ENCODE peak calls at places on chromosomes 11 and 22, in six cellular contexts. Z is foreskin fibroblast, L is heart left ventricle, D is keratinocyte, W is GM23338, P is cardiac fibroblast. K is an unnamed sample.

GRCh38 chr22:20031732-20032406 is 11.0 kb downstream of the TANGO2 start:
- DNase-seq in Z (no peak), L (no peak), D (no peak), W (peak; percentile 46), P (no peak), K (no peak)

GRCh38 chr11:86571273-86571948 is 101.0 kb downstream of the ME3 start:
- DNase-seq in Z (peak; percentile 23), L (no peak), D (no peak), W (peak; percentile 94), P (no peak), K (no peak)

GRCh38 chr11:128405693-128406364 is 181.5 kb downstream of the ETS1 start:
- DNase-seq in Z (peak; percentile 43), L (no peak), D (no peak), W (no peak), P (peak; percentile 48), K (peak; percentile 52)

GRCh38 chr11:109547356-109548027 is 125.5 kb downstream of the C11orf87 start:
- DNase-seq in Z (peak; percentile 52), L (no peak), D (no peak), W (no peak), P (peak; percentile 73), K (peak; percentile 83)

GRCh38 chr22:17890245-17890671 is 116.0 kb upstream of the BID start:
- DNase-seq in Z (no peak), L (peak; percentile 56), D (no peak), W (no peak), P (no peak), K (peak; percentile 19)

GRCh38 chr11:130246719-130247118 is 68.0 kb downstream of the ZBTB44 start:
- DNase-seq in Z (peak; percentile 56), L (no peak), D (no peak), W (no peak), P (peak; percentile 11), K (peak; percentile 45)

GRCh38 chr11:12389676-12390075 is 12.3 kb downstream of the PARVA start:
- DNase-seq in Z (no peak), L (no peak), D (peak; percentile 72), W (no peak), P (no peak), K (no peak)

GRCh38 chr11:130403301-130403804 is 25.1 kb downstream of the ADAMTS8 start:
- DNase-seq in Z (peak; percentile 95), L (peak; percentile 83), D (peak; percentile 25), W (peak; percentile 51), P (peak; percentile 84), K (peak; percentile 87)

GRCh38 chr11:64472593-64473455 is 113.9 kb downstream of the RPS6KA4 start:
- DNase-seq in Z (no peak), L (no peak), D (no peak), W (no peak), P (peak; percentile 14), K (peak; percentile 10)

GRCh38 chr11:72235351-72236057 is 8.5 kb downstream of the PHOX2A start:
- DNase-seq in Z (no peak), L (no peak), D (no peak), W (no peak), P (no peak), K (no peak)

GRCh38 chr11:70495351-70496310 is 97.3 kb downstream of the CTTN start:
- DNase-seq in Z (no peak), L (peak; percentile 19), D (no peak), W (no peak), P (no peak), K (no peak)

GRCh38 chr11:1231396-1232327 is 8.8 kb downstream of the MUC5B start:
- DNase-seq in Z (no peak), L (peak; percentile 23), D (no peak), W (no peak), P (no peak), K (no peak)

GRCh38 chr11:102849319-102849718 is 5.9 kb upstream of the MMP3 start:
- DNase-seq in Z (peak; percentile 79), L (no peak), D (no peak), W (no peak), P (no peak), K (peak; percentile 61)

GRCh38 chr11:130571947-130572584 is 123.6 kb downstream of the ADAMTS15 start:
- DNase-seq in Z (no peak), L (no peak), D (no peak), W (no peak), P (no peak), K (no peak)

GRCh38 chr11:129117595-129118350 is 74.4 kb downstream of the ARHGAP32 start:
- DNase-seq in Z (peak; percentile 84), L (no peak), D (no peak), W (peak; percentile 74), P (peak; percentile 81), K (peak; percentile 87)

GRCh38 chr11:20397281-20397680 is 9.8 kb downstream of the PRMT3 start:
- DNase-seq in Z (peak; percentile 60), L (no peak), D (no peak), W (peak; percentile 71), P (peak; percentile 70), K (peak; percentile 62)

GRCh38 chr11:62791501-62792192 is at the start of gene TMEM223:
- DNase-seq in Z (peak; percentile 95), L (peak; percentile 93), D (no peak), W (peak; percentile 94), P (peak; percentile 85), K (peak; percentile 65)

GRCh38 chr22:27413702-27414101 is 387.9 kb downstream of the MN1 start:
- DNase-seq in Z (no peak), L (no peak), D (no peak), W (no peak), P (no peak), K (no peak)

GRCh38 chr11:12692238-12693074 is 18.2 kb downstream of the TEAD1 start:
- DNase-seq in Z (peak; percentile 98), L (peak; percentile 95), D (no peak), W (no peak), P (peak; percentile 98), K (peak; percentile 96)

GRCh38 chr11:92703431-92703830 is 266.0 kb upstream of the MTNR1B start:
- DNase-seq in Z (peak; percentile 42), L (peak; percentile 26), D (no peak), W (no peak), P (peak; percentile 10), K (peak; percentile 42)

GRCh38 chr11:1834132-1834610 is 619 bp upstream of the SYT8 start:
- DNase-seq in Z (no peak), L (peak; percentile 19), D (peak; percentile 95), W (no peak), P (no peak), K (no peak)

DNA sequence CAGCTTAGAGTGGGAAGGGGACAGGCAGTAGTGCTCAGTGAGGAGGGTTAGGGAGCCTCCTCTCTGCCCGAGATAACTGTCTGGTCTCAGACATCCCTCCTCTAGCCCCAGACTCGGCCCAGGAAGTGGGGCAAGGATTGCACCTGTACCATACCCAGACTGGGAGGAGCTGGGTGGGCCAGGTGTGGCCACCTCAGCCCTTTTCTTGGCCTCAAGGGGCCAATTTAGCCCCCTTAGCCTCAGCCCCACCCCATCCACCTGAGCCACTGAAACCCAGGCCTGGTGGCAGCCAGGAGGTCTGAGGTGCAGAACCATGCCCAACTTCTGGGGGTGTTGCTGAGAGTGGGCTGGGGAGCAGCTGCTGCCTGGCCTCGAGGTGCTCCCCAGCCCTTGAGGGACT is 6.5 kb downstream of the RELT start:
- DNase-seq in Z (no peak), L (no peak), D (no peak), W (no peak), P (no peak), K (no peak)
- H3K4me3 ChIP-seq in Z (no peak overlapping the region), L (peak overlapping the region; percentile 5), D (no peak overlapping the region), W (no peak overlapping the region), P (no peak overlapping the region), K (no peak overlapping the region)

GRCh38 chr11:68762481-68762880 is 11.2 kb upstream of the TESMIN start:
- DNase-seq in Z (no peak), L (no peak), D (no peak), W (no peak), P (no peak), K (no peak)

GRCh38 chr11:68764746-68765145 is 13.4 kb upstream of the TESMIN start:
- DNase-seq in Z (no peak), L (no peak), D (no peak), W (no peak), P (no peak), K (no peak)

GRCh38 chr11:68763181-68763721 is 11.9 kb upstream of the TESMIN start:
- DNase-seq in Z (peak; percentile 16), L (no peak), D (no peak), W (peak; percentile 49), P (no peak), K (no peak)

GRCh38 chr11:68761801-68762200 is 10.5 kb upstream of the TESMIN start:
- DNase-seq in Z (no peak), L (no peak), D (no peak), W (no peak), P (no peak), K (no peak)

GRCh38 chr11:68763926-68764657 is 12.8 kb upstream of the TESMIN start:
- DNase-seq in Z (no peak), L (no peak), D (no peak), W (no peak), P (no peak), K (no peak)
- TF ChIP-seq CTCF in Z (no peak), L (no peak), D (no peak), W (peak; percentile 60), P (no peak), K (no peak)

DNA sequence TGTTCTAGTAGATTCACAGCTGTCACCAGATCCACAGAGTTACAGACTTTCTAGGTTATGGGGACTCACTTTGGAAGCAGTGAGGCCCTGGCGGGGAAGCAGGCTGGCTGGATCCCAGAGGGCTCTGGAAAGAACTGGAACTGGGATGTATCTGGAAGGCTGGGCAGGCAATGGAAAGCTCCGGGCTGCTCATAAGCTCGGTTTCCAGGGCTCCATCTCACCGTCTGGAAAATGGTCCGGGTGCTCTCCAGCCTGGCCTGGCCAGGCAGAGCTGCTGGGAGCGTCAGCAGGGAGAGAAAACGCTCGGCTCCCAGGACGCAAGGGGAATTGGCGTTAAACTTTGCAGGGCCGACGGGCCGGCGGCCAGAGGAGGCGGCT is 339 bp upstream of the SEZ6L start:
- DNase-seq in Z (peak; percentile 21), L (no peak), D (no peak), W (no peak), P (no peak), K (no peak)
- H3K4me3 ChIP-seq in Z (no peak overlapping the region), L (peak overlapping the region; percentile 50), D (no peak overlapping the region), W (peak overlapping the region; percentile 85), P (no peak overlapping the region), K (no peak overlapping the region)

GRCh38 chr11:117442049-117442868 is 114.6 kb downstream of the CEP164 start:
- DNase-seq in Z (no peak), L (no peak), D (no peak), W (no peak), P (no peak), K (no peak)
- TF ChIP-seq CTCF in Z (no peak), L (no peak), D (no peak), W (no peak), P (no peak), K (no peak)

DNA sequence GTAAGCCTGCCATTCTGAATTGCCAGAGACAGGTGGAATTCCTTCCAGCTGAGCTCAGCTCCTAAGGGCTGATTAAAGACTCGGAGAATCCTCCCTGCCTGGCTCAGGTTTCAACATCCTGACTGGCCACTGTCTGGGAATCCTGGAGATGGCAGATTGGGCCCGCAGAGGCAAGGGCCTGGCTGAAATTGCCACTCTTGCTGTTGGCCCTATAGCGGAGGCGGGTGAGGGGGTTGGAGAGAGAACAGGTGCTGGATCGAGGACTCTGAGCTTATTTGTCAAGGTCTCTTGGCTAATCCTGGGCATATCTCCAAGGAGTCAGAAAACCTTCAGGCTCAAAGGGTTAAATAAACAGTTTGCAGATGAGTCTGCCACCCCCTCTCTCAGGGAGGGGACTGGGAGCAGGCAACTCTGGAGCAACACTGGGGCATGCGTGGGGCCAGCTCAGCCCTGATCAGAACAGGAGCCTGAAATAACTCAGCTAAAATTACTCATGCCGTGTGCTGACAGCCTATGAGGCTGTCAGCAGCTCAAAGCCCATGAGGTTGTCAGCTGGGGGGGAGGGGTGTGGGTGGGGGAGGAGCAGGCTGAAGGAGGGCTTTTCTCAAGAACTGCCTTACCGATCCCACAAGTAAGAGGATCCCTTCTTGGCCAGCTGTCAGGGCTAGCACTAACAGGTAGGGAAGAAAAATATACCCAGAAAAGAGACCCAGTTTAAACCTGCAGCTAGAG is 14.7 kb upstream of the MFRP start:
- DNase-seq in Z (peak; percentile 96), L (peak; percentile 89), D (peak; percentile 57), W (peak; percentile 88), P (peak; percentile 59), K (peak; percentile 45)
- H3K4me3 ChIP-seq in Z (no peak overlapping the region), L (peak overlapping the region; percentile 58), D (no peak overlapping the region), W (peak overlapping the region; percentile 45), P (no peak overlapping the region), K (no peak overlapping the region)

K was measured in fibroblast of the aortic adventitia.